ENCODE peak calls at places on chromosome 3, in eight cellular contexts. W, C, A, S, M, R, H and Q are unnamed samples.

GRCh38 chr3:48247401-48247807 is 6.5 kb downstream of the ZNF589 start:
- DNase-seq in W (no peak), C (no peak), A (no peak), S (no peak), M (peak), R (peak), H (no peak), Q (peak)

GRCh38 chr3:150147776-150148175 is 177.1 kb upstream of the PFN2 start:
- DNase-seq in W (no peak), C (peak), A (no peak), S (no peak), M (peak), R (no peak), H (no peak), Q (no peak)

GRCh38 chr3:89059201-89059600 is 48.2 kb upstream of the EPHA3 start:
- DNase-seq in W (no peak), C (peak), A (no peak), S (no peak), M (peak), R (peak), H (no peak), Q (no peak)

GRCh38 chr3:175129126-175129525 is 270.0 kb downstream of the NAALADL2 start:
- DNase-seq in W (no peak), C (peak), A (no peak), S (no peak), M (peak), R (no peak), H (no peak), Q (no peak)

GRCh38 chr3:151394611-151395010 is 10.1 kb upstream of the P2RY12 start:
- DNase-seq in W (no peak), C (no peak), A (no peak), S (no peak), M (peak), R (no peak), H (no peak), Q (no peak)

GRCh38 chr3:143731304-143731703 is 117.0 kb downstream of the SLC9A9 start:
- DNase-seq in W (no peak), C (no peak), A (no peak), S (no peak), M (no peak), R (no peak), H (no peak), Q (no peak)

GRCh38 chr3:17187589-17188184 is 302.9 kb downstream of the PLCL2 start:
- DNase-seq in W (no peak), C (no peak), A (no peak), S (no peak), M (no peak), R (no peak), H (no peak), Q (no peak)

GRCh38 chr3:158167737-158168469 is 58.0 kb downstream of the RSRC1 start:
- DNase-seq in W (no peak), C (peak), A (no peak), S (no peak), M (peak), R (peak), H (peak), Q (peak)

GRCh38 chr3:117510396-117510795 is 800.8 kb downstream of the TUSC7 start:
- DNase-seq in W (no peak), C (no peak), A (no peak), S (no peak), M (no peak), R (peak), H (no peak), Q (no peak)

GRCh38 chr3:191476053-191476787 is 15.3 kb downstream of the PYDC2 start:
- DNase-seq in W (no peak), C (no peak), A (no peak), S (no peak), M (no peak), R (no peak), H (no peak), Q (peak)

GRCh38 chr3:98573231-98573728 is 20.1 kb downstream of the CPOX start:
- DNase-seq in W (no peak), C (peak), A (no peak), S (no peak), M (peak), R (peak), H (no peak), Q (peak)